ENCODE peak calls at places on chromosomes 12 and 14, in ten cellular contexts. O is adrenal gland; L is psoas muscle; I is uterus; P is vagina; G is WERI-Rb-1; K is CD4-positive, CD25-positive, alpha-beta regulatory T cell; Q is GM23248; B is right lobe of liver; H is stomach. V is an unnamed sample.
A peak's percentile ranks its signal among the peaks of the same experiment; 100 is the strongest.

GRCh38 chr12:106114084-106115068 is 24.4 kb downstream of the NUAK1 start:
- DNase-seq in P (no peak), Q (peak; percentile 75), K (no peak), O (no peak), H (no peak), I (peak; percentile 49), G (no peak), B (no peak), L (no peak), V (no peak)

GRCh38 chr14:101733211-101733610 is 28.3 kb upstream of the PPP2R5C start:
- DNase-seq in H (no peak), L (no peak), B (no peak), I (no peak), K (no peak), G (no peak), P (peak; percentile 71), Q (peak; percentile 63), O (no peak), V (no peak)

GRCh38 chr12:102096855-102097254 is 23.1 kb downstream of the NUP37 start:
- DNase-seq in B (no peak), L (no peak), G (no peak), O (no peak), K (no peak), P (no peak), Q (no peak), I (no peak), H (no peak), V (no peak)

GRCh38 chr12:20620311-20620710 is 74.8 kb upstream of the SLCO1C1 start:
- DNase-seq in P (no peak), O (no peak), B (no peak), I (no peak), K (no peak), Q (no peak), H (no peak), L (no peak), G (no peak), V (no peak)

GRCh38 chr12:122368361-122369073 is 54.0 kb downstream of the CLIP1 start:
- DNase-seq in H (no peak), K (no peak), Q (peak; percentile 46), O (peak; percentile 33), I (no peak), L (no peak), P (no peak), B (no peak), G (no peak), V (no peak)

GRCh38 chr14:89260898-89261297 is 156.1 kb downstream of the FOXN3 start:
- DNase-seq in K (no peak), P (no peak), L (no peak), G (no peak), B (no peak), Q (no peak), O (no peak), I (no peak), H (no peak), V (no peak)

GRCh38 chr12:11807453-11807852 is 158.0 kb downstream of the ETV6 start:
- DNase-seq in H (no peak), L (no peak), B (no peak), I (no peak), K (no peak), O (no peak), Q (no peak), G (no peak), P (no peak), V (no peak)

GRCh38 chr12:106445981-106446380 is 88.4 kb downstream of the POLR3B start:
- DNase-seq in H (no peak), I (no peak), L (no peak), P (no peak), K (no peak), G (no peak), Q (no peak), O (no peak), B (no peak), V (no peak)

GRCh38 chr14:89207925-89208328 is 209.1 kb downstream of the FOXN3 start:
- DNase-seq in G (no peak), H (no peak), Q (no peak), K (no peak), P (no peak), L (no peak), I (no peak), B (no peak), O (no peak), V (no peak)

GRCh38 chr12:599756-600155 is 63.5 kb downstream of the NINJ2 start:
- DNase-seq in O (no peak), P (no peak), I (no peak), L (no peak), G (no peak), Q (no peak), K (no peak), B (no peak), H (no peak), V (no peak)
- H3K27ac ChIP-seq in O (no peak overlapping the region), P (no peak overlapping the region), I (no peak overlapping the region), L (no peak overlapping the region), G (no peak overlapping the region), Q (no peak overlapping the region), K (no peak overlapping the region), B (no peak overlapping the region), H (no peak overlapping the region), V (no peak overlapping the region)

GRCh38 chr14:75342762-75343599 is 64.4 kb downstream of the FOS start:
- DNase-seq in G (no peak), K (no peak), B (no peak), O (no peak), I (no peak), P (no peak), Q (no peak), L (no peak), H (no peak), V (no peak)

GRCh38 chr14:75340921-75341320 is 62.3 kb downstream of the FOS start:
- DNase-seq in O (peak; percentile 91), Q (no peak), L (peak; percentile 93), H (peak; percentile 67), P (peak; percentile 93), G (no peak), K (no peak), I (peak; percentile 89), B (peak; percentile 66), V (peak; percentile 78)

GRCh38 chr14:75341639-75342038 is 63.0 kb downstream of the FOS start:
- DNase-seq in K (no peak), G (no peak), B (no peak), O (peak; percentile 17), L (no peak), H (no peak), Q (peak; percentile 35), P (no peak), I (no peak), V (no peak)

GRCh38 chr14:75335588-75335987 is 57.0 kb downstream of the FOS start:
- DNase-seq in H (no peak), I (no peak), B (no peak), K (no peak), P (no peak), G (no peak), O (no peak), L (no peak), Q (no peak), V (no peak)

GRCh38 chr14:75339059-75339458 is 60.4 kb downstream of the FOS start:
- DNase-seq in I (no peak), K (no peak), H (no peak), Q (peak; percentile 85), P (no peak), G (no peak), L (no peak), O (no peak), B (no peak), V (no peak)
- H3K27ac ChIP-seq in I (no peak overlapping the region), K (no peak overlapping the region), H (peak overlapping the region; percentile 45), Q (peak overlapping the region; percentile 21), P (no peak overlapping the region), G (no peak overlapping the region), L (peak overlapping the region; percentile 92), O (no peak overlapping the region), B (no peak overlapping the region), V (peak overlapping the region; percentile 97)

DNA sequence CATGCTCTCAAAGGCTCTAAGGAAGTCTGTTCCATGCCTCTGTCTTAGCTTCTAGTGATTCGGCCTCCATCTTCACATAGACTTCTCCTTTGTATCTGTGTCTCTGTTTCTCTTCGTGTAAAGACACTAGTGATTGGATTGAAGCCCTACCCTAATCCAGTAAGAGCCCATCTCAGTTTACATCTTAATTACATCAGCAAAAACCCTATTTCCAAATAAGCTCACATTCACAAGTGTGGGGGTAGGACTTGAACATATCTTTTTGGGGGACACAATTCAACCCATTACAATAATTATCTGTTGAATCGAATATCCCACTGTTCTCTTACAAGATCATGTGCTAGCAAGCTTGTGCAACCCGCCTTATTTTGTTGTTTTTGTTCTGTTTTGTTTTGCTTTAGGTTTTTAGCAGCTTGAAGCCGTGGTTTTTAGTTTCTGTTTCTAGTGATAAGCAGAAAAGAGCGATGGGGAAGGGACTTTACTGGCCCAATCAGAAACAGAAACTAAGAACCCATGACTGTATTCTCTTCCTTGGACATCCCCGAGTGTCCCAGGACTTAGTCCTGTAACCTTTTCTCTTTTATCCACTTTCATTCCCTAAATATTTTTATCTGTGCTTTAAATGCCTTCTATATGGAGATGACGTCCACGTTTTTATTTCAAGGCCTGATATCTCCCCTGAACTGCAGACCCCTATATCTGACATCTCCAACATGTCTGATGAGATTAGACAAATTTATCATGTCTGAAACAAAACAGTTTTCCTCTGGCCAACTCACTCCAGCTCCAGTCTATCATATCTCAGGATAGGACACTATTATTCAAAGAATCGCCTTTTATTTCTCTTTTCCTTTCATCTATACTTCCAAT is 353.0 kb downstream of the CCDC91 start:
- DNase-seq in G (no peak), B (no peak), K (peak; percentile 12), H (no peak), P (no peak), Q (no peak), I (no peak), L (no peak), O (no peak), V (no peak)
- H3K27ac ChIP-seq in G (no peak overlapping the region), B (no peak overlapping the region), K (peak overlapping the region; percentile 51), H (peak overlapping the region; percentile 56), P (peak overlapping the region; percentile 1), Q (no peak overlapping the region), I (no peak overlapping the region), L (no peak overlapping the region), O (no peak overlapping the region), V (no peak overlapping the region)

GRCh38 chr12:42670719-42671118 is 81.2 kb upstream of the PRICKLE1 start:
- DNase-seq in K (no peak), O (no peak), G (no peak), L (no peak), H (no peak), P (no peak), B (no peak), Q (no peak), I (no peak), V (no peak)

GRCh38 chr12:42660968-42661937 is 71.7 kb upstream of the PRICKLE1 start:
- DNase-seq in L (no peak), O (no peak), Q (no peak), I (no peak), K (no peak), P (no peak), H (no peak), B (no peak), G (no peak), V (no peak)

GRCh38 chr12:42669471-42669997 is 80.0 kb upstream of the PRICKLE1 start:
- DNase-seq in G (no peak), K (no peak), O (no peak), B (no peak), Q (peak; percentile 16), I (no peak), H (no peak), P (no peak), L (no peak), V (no peak)

GRCh38 chr12:42663621-42664020 is 74.1 kb upstream of the PRICKLE1 start:
- DNase-seq in K (no peak), P (no peak), H (no peak), O (no peak), L (no peak), I (no peak), Q (no peak), B (no peak), G (no peak), V (no peak)

GRCh38 chr12:42666671-42667243 is 77.2 kb upstream of the PRICKLE1 start:
- DNase-seq in O (no peak), G (no peak), Q (no peak), P (no peak), L (no peak), K (no peak), B (no peak), I (no peak), H (peak; percentile 49), V (no peak)
- H3K27ac ChIP-seq in O (no peak overlapping the region), G (no peak overlapping the region), Q (no peak overlapping the region), P (no peak overlapping the region), L (no peak overlapping the region), K (no peak overlapping the region), B (no peak overlapping the region), I (no peak overlapping the region), H (no peak overlapping the region), V (no peak overlapping the region)